ENCODE peak calls at places on chromosome 6, in five cellular contexts. K is amygdala, M is GM12865, H is NCI-H82, P is amniotic epithelial cell. C is an unnamed sample.

GRCh38 chr6:169079650-169080049 is 174.0 kb downstream of the THBS2 start:
- DNase-seq in K (no peak), M (no peak), H (no peak), P (no peak), C (no peak)

GRCh38 chr6:149334201-149334600 is 16.7 kb downstream of the TAB2 start:
- DNase-seq in K (no peak), M (no peak), H (no peak), P (peak; percentile 79), C (no peak)

GRCh38 chr6:45880139-45880538 is 135.5 kb downstream of the CLIC5 start:
- DNase-seq in K (no peak), M (no peak), H (no peak), P (no peak), C (no peak)

GRCh38 chr6:27250955-27251671 is 3.6 kb downstream of the PRSS16 start:
- DNase-seq in K (no peak), M (peak; percentile 91), H (peak; percentile 57), P (peak; percentile 33), C (peak; percentile 70)

GRCh38 chr6:39806277-39806676 is 14.1 kb downstream of the DAAM2 start:
- DNase-seq in K (no peak), M (no peak), H (no peak), P (no peak), C (no peak)

GRCh38 chr6:169536446-169537170 is 165.2 kb downstream of the WDR27 start:
- DNase-seq in K (no peak), M (no peak), H (no peak), P (peak; percentile 95), C (no peak)

GRCh38 chr6:129662980-129663431 is 47.0 kb downstream of the ARHGAP18 start:
- DNase-seq in K (no peak), M (peak; percentile 66), H (no peak), P (no peak), C (no peak)

GRCh38 chr6:104161960-104162669 is 697.6 kb downstream of the HACE1 start:
- DNase-seq in K (no peak), M (no peak), H (no peak), P (peak; percentile 22), C (no peak)

GRCh38 chr6:157647261-157647915 is 175.7 kb upstream of the SNX9 start:
- DNase-seq in K (no peak), M (no peak), H (no peak), P (no peak), C (no peak)

GRCh38 chr6:169266746-169267629 is 13.3 kb upstream of the THBS2 start:
- DNase-seq in K (no peak), M (no peak), H (no peak), P (peak; percentile 41), C (no peak)

GRCh38 chr6:86581833-86582232 is 355.5 kb upstream of the HTR1E start:
- DNase-seq in K (no peak), M (no peak), H (no peak), P (no peak), C (no peak)

GRCh38 chr6:7042056-7042653 is 65.6 kb upstream of the RREB1 start:
- DNase-seq in K (no peak), M (no peak), H (no peak), P (peak; percentile 7), C (no peak)

GRCh38 chr6:134309227-134309626 is 8.7 kb downstream of the SGK1 start:
- DNase-seq in K (no peak), M (no peak), H (no peak), P (no peak), C (no peak)

GRCh38 chr6:157030756-157031155 is 253.6 kb downstream of the ARID1B start:
- DNase-seq in K (no peak), M (no peak), H (no peak), P (no peak), C (no peak)

GRCh38 chr6:129501401-129502051 is 208.5 kb downstream of the ARHGAP18 start:
- DNase-seq in K (no peak), M (no peak), H (no peak), P (peak; percentile 98), C (no peak)

GRCh38 chr6:160882741-160883340 is 108.7 kb upstream of the MAP3K4 start:
- DNase-seq in K (no peak), M (no peak), H (no peak), P (peak; percentile 3), C (peak; percentile 42)

GRCh38 chr6:41636803-41637178 is 1.5 kb upstream of the MDFI start:
- DNase-seq in K (no peak), M (no peak), H (no peak), P (peak; percentile 21), C (no peak)

GRCh38 chr6:43666181-43666920 is 21.2 kb downstream of the MRPS18A start:
- DNase-seq in K (no peak), M (no peak), H (no peak), P (no peak), C (no peak)

GRCh38 chr6:105606871-105607421 is 204.1 kb upstream of the PREP start:
- DNase-seq in K (no peak), M (no peak), H (no peak), P (no peak), C (no peak)

GRCh38 chr6:82720992-82721391 is 344.6 kb downstream of the UBE3D start:
- DNase-seq in K (no peak), M (no peak), H (no peak), P (no peak), C (no peak)

GRCh38 chr6:52244400-52244799 is at the start of gene IL17F:
- DNase-seq in K (no peak), M (no peak), H (no peak), P (no peak), C (no peak)